ENCODE peak calls at places on chromosomes 4 and X, in six cellular contexts. One of them, this sample, is unnamed.
A peak's percentile ranks its signal among the peaks of the same experiment; 100 is the strongest.

GRCh38 chr4:18404642-18405041 is 383.1 kb upstream of the LCORL start:
- DNase-seq in thoracic aorta: no peak
- DNase-seq in uterus: no peak
- DNase-seq in ovary: no peak
- DNase-seq in foreskin fibroblast: no peak
- DNase-seq in AG10803: no peak
- DNase-seq in this sample: no peak

GRCh38 chr4:167842487-167842886 is 249.8 kb upstream of the ANXA10 start:
- DNase-seq in thoracic aorta: no peak
- DNase-seq in uterus: no peak
- DNase-seq in ovary: no peak
- DNase-seq in foreskin fibroblast: no peak
- DNase-seq in AG10803: no peak
- DNase-seq in this sample: no peak

GRCh38 chr4:184653650-184654049 is 4.1 kb downstream of the PRIMPOL start:
- DNase-seq in thoracic aorta: no peak
- DNase-seq in uterus: no peak
- DNase-seq in ovary: no peak
- DNase-seq in foreskin fibroblast: peak; percentile 59
- DNase-seq in AG10803: peak; percentile 82
- DNase-seq in this sample: no peak

GRCh38 chr4:57190651-57191481 is 80.7 kb upstream of the IGFBP7 start:
- DNase-seq in thoracic aorta: no peak
- DNase-seq in uterus: no peak
- DNase-seq in ovary: no peak
- DNase-seq in foreskin fibroblast: no peak
- DNase-seq in AG10803: peak; percentile 8
- DNase-seq in this sample: no peak

GRCh38 chrX:41198410-41198809 is 113.2 kb downstream of the USP9X start:
- DNase-seq in thoracic aorta: no peak
- DNase-seq in uterus: no peak
- DNase-seq in ovary: no peak
- DNase-seq in foreskin fibroblast: no peak
- DNase-seq in AG10803: no peak
- DNase-seq in this sample: no peak

GRCh38 chrX:115966920-115967319 is 203.6 kb upstream of the AGTR2 start:
- DNase-seq in thoracic aorta: no peak
- DNase-seq in uterus: no peak
- DNase-seq in ovary: no peak
- DNase-seq in foreskin fibroblast: no peak
- DNase-seq in AG10803: no peak
- DNase-seq in this sample: no peak

GRCh38 chrX:47483310-47484268 is 567 bp upstream of the ZNF41 start:
- DNase-seq in thoracic aorta: no peak
- DNase-seq in uterus: peak; percentile 22
- DNase-seq in ovary: peak; percentile 43
- DNase-seq in foreskin fibroblast: no peak
- DNase-seq in AG10803: peak; percentile 31
- DNase-seq in this sample: peak; percentile 39

GRCh38 chr4:23818097-23818648 is 71.7 kb downstream of the PPARGC1A start:
- DNase-seq in thoracic aorta: no peak
- DNase-seq in uterus: no peak
- DNase-seq in ovary: no peak
- DNase-seq in foreskin fibroblast: no peak
- DNase-seq in AG10803: no peak
- DNase-seq in this sample: no peak

GRCh38 chrX:74534569-74535038 is 79.8 kb downstream of the RLIM start:
- DNase-seq in thoracic aorta: no peak
- DNase-seq in uterus: no peak
- DNase-seq in ovary: no peak
- DNase-seq in foreskin fibroblast: no peak
- DNase-seq in AG10803: peak; percentile 56
- DNase-seq in this sample: no peak

GRCh38 chrX:47093248-47093647 is 15.0 kb downstream of the RGN start:
- DNase-seq in thoracic aorta: no peak
- DNase-seq in uterus: no peak
- DNase-seq in ovary: no peak
- DNase-seq in foreskin fibroblast: no peak
- DNase-seq in AG10803: peak; percentile 31
- DNase-seq in this sample: no peak

GRCh38 chrX:123277821-123278220 is 93.7 kb downstream of the GRIA3 start:
- DNase-seq in thoracic aorta: no peak
- DNase-seq in uterus: no peak
- DNase-seq in ovary: no peak
- DNase-seq in foreskin fibroblast: no peak
- DNase-seq in AG10803: no peak
- DNase-seq in this sample: no peak

GRCh38 chr4:163344147-163345050 is 707 bp downstream of the NPY5R start:
- DNase-seq in thoracic aorta: no peak
- DNase-seq in uterus: peak; percentile 14
- DNase-seq in ovary: no peak
- DNase-seq in foreskin fibroblast: no peak
- DNase-seq in AG10803: no peak
- DNase-seq in this sample: no peak

GRCh38 chrX:112643721-112644120 is 36.0 kb downstream of the LHFPL1 start:
- DNase-seq in thoracic aorta: no peak
- DNase-seq in uterus: no peak
- DNase-seq in ovary: no peak
- DNase-seq in foreskin fibroblast: no peak
- DNase-seq in AG10803: no peak
- DNase-seq in this sample: no peak

GRCh38 chrX:40154853-40155616 is 57.3 kb upstream of the BCOR start:
- DNase-seq in thoracic aorta: no peak
- DNase-seq in uterus: peak; percentile 76
- DNase-seq in ovary: peak; percentile 83
- DNase-seq in foreskin fibroblast: no peak
- DNase-seq in AG10803: no peak
- DNase-seq in this sample: peak; percentile 76

GRCh38 chrX:71622347-71623104 is 4.2 kb upstream of the CXCR3 start:
- DNase-seq in thoracic aorta: no peak
- DNase-seq in uterus: peak; percentile 80
- DNase-seq in ovary: peak; percentile 82
- DNase-seq in foreskin fibroblast: peak; percentile 54
- DNase-seq in AG10803: peak; percentile 81
- DNase-seq in this sample: peak; percentile 80

GRCh38 chr4:151665022-151665421 is 95.8 kb downstream of the GATB start:
- DNase-seq in thoracic aorta: no peak
- DNase-seq in uterus: no peak
- DNase-seq in ovary: no peak
- DNase-seq in foreskin fibroblast: no peak
- DNase-seq in AG10803: no peak
- DNase-seq in this sample: no peak

GRCh38 chr4:134567461-134567860 is 365.9 kb upstream of the PABPC4L start:
- DNase-seq in thoracic aorta: no peak
- DNase-seq in uterus: no peak
- DNase-seq in ovary: no peak
- DNase-seq in foreskin fibroblast: no peak
- DNase-seq in AG10803: peak; percentile 2
- DNase-seq in this sample: no peak

GRCh38 chrX:43882294-43882681 is at the start of gene MAOB:
- DNase-seq in thoracic aorta: no peak
- DNase-seq in uterus: peak; percentile 54
- DNase-seq in ovary: peak; percentile 63
- DNase-seq in foreskin fibroblast: no peak
- DNase-seq in AG10803: no peak
- DNase-seq in this sample: peak; percentile 67

GRCh38 chrX:113512700-113513395 is 672.2 kb upstream of the AMOT start:
- DNase-seq in thoracic aorta: no peak
- DNase-seq in uterus: no peak
- DNase-seq in ovary: no peak
- DNase-seq in foreskin fibroblast: peak; percentile 68
- DNase-seq in AG10803: peak; percentile 81
- DNase-seq in this sample: no peak

GRCh38 chr4:6302869-6303268 is 33.2 kb downstream of the WFS1 start:
- DNase-seq in thoracic aorta: no peak
- DNase-seq in uterus: no peak
- DNase-seq in ovary: no peak
- DNase-seq in foreskin fibroblast: no peak
- DNase-seq in AG10803: no peak
- DNase-seq in this sample: peak; percentile 55

GRCh38 chr4:140330311-140330900 is 43.0 kb upstream of the SCOC start:
- DNase-seq in thoracic aorta: no peak
- DNase-seq in uterus: no peak
- DNase-seq in ovary: no peak
- DNase-seq in foreskin fibroblast: peak; percentile 23
- DNase-seq in AG10803: peak; percentile 49
- DNase-seq in this sample: no peak

GRCh38 chrX:130028196-130028595 is 45.8 kb downstream of the BCORL1 start:
- DNase-seq in thoracic aorta: no peak
- DNase-seq in uterus: no peak
- DNase-seq in ovary: no peak
- DNase-seq in foreskin fibroblast: peak; percentile 16
- DNase-seq in AG10803: peak; percentile 51
- DNase-seq in this sample: peak; percentile 87

GRCh38 chr4:48269861-48270515 is 350 bp upstream of the TEC start:
- DNase-seq in thoracic aorta: peak; percentile 84
- DNase-seq in uterus: peak; percentile 88
- DNase-seq in ovary: peak; percentile 84
- DNase-seq in foreskin fibroblast: peak; percentile 85
- DNase-seq in AG10803: peak; percentile 53
- DNase-seq in this sample: peak; percentile 97

GRCh38 chr4:41645716-41646115 is 102.8 kb downstream of the PHOX2B start:
- DNase-seq in thoracic aorta: no peak
- DNase-seq in uterus: no peak
- DNase-seq in ovary: no peak
- DNase-seq in foreskin fibroblast: no peak
- DNase-seq in AG10803: no peak
- DNase-seq in this sample: no peak

GRCh38 chr4:81814909-81815539 is 343.3 kb upstream of the RASGEF1B start:
- DNase-seq in thoracic aorta: no peak
- DNase-seq in uterus: no peak
- DNase-seq in ovary: no peak
- DNase-seq in foreskin fibroblast: no peak
- DNase-seq in AG10803: no peak
- DNase-seq in this sample: no peak

DNA sequence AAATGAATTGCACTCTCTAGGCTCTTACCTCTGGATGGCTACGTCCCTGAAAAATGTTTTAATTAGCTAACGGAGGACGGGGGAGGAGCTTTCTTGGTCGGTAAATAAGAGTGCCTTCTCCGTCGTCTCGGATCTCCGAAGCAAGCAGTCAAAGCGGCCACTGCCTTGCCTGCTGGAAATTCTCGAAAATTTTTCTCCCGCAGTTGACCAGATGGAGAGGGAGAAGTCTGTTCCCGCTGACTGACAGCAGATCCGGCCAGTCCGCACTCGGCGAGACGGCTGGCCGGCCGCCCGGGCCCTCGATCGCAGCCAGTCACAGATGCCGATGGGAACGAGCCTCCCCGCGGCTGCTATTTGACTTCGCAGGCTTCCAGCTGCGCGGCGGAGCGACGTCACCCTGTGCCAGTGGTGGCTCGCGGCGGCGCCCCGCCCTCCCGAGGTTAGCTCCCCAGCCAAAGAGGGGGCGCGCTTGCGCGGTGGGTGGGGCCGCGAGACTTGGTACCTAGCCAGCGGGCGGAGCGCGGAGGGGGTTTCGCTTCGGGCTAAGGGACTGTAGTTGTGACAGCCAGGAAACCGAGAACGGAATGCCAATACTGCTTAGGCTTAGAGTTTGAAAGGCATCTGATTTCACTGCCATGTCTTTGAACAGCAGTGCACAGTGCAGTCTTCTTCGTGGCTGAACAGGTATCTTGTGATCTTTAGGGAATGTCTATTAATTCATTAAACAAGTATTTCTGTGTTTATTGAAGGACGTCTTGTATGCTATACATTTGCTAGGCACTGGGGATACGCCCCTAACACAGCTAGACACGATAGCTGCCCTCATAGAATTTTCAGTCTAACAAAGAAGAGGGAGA is at the start of gene PPM1K:
- DNase-seq in thoracic aorta: peak; percentile 97
- DNase-seq in uterus: peak; percentile 100
- DNase-seq in ovary: peak; percentile 100
- DNase-seq in foreskin fibroblast: peak; percentile 100
- DNase-seq in AG10803: peak; percentile 99
- DNase-seq in this sample: peak; percentile 100
- H3K4me3 ChIP-seq in thoracic aorta: peak within 1 kb of the TSS; percentile 89
- H3K4me3 ChIP-seq in uterus: peak within 1 kb of the TSS; percentile 66
- H3K4me3 ChIP-seq in ovary: peak within 1 kb of the TSS; percentile 91
- H3K4me3 ChIP-seq in foreskin fibroblast: peak within 1 kb of the TSS; percentile 96
- H3K4me3 ChIP-seq in AG10803: peak within 1 kb of the TSS; percentile 86
- H3K4me3 ChIP-seq in this sample: peak within 1 kb of the TSS; percentile 79

DNA sequence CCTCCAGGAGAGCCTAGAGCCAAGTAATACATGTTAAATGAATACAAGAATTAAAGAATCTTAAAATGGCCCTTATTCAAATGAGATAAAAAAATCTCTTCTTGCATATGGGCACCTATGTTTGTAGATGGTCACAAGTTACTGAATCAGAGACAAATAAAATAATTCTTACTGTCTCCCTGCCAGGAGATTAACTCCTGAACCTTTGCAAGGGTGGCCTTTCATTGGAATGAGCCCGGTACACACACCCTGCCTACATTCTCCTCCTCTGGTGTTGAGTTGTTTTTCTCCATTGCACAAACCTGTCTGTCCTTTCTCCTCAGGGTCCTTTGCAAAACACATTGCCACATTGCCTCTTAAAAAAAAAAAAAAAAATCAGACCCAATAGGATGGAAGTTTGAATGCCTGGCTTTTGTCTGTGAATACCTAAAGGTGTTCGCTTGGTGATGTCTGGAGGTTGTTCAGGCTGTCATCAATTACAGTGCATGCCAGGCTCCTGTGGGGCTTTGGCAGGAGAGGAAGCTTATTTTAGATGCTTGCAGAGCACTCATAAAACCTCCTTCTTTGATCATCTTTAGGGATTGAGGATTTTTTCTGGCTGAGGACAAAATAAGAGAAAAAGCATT is 8.3 kb upstream of the TMEM154 start:
- DNase-seq in thoracic aorta: no peak
- DNase-seq in uterus: no peak
- DNase-seq in ovary: no peak
- DNase-seq in foreskin fibroblast: no peak
- DNase-seq in AG10803: no peak
- DNase-seq in this sample: no peak
- H3K4me3 ChIP-seq in thoracic aorta: no peak overlapping the region
- H3K4me3 ChIP-seq in uterus: no peak overlapping the region
- H3K4me3 ChIP-seq in ovary: no peak overlapping the region
- H3K4me3 ChIP-seq in foreskin fibroblast: no peak overlapping the region
- H3K4me3 ChIP-seq in AG10803: no peak overlapping the region
- H3K4me3 ChIP-seq in this sample: no peak overlapping the region

GRCh38 chr4:40130401-40131036 is 66.3 kb upstream of the RHOH start:
- DNase-seq in thoracic aorta: no peak
- DNase-seq in uterus: no peak
- DNase-seq in ovary: no peak
- DNase-seq in foreskin fibroblast: no peak
- DNase-seq in AG10803: no peak
- DNase-seq in this sample: no peak
- H3K4me3 ChIP-seq in thoracic aorta: no peak overlapping the region
- H3K4me3 ChIP-seq in uterus: no peak overlapping the region
- H3K4me3 ChIP-seq in ovary: no peak overlapping the region
- H3K4me3 ChIP-seq in foreskin fibroblast: no peak overlapping the region
- H3K4me3 ChIP-seq in AG10803: no peak overlapping the region
- H3K4me3 ChIP-seq in this sample: no peak overlapping the region

GRCh38 chrX:137945470-137945869 is 379.5 kb downstream of the ZIC3 start:
- DNase-seq in thoracic aorta: no peak
- DNase-seq in uterus: no peak
- DNase-seq in ovary: no peak
- DNase-seq in foreskin fibroblast: no peak
- DNase-seq in AG10803: no peak
- DNase-seq in this sample: no peak
- H3K4me3 ChIP-seq in thoracic aorta: no peak overlapping the region
- H3K4me3 ChIP-seq in uterus: no peak overlapping the region
- H3K4me3 ChIP-seq in ovary: no peak overlapping the region
- H3K4me3 ChIP-seq in foreskin fibroblast: no peak overlapping the region
- H3K4me3 ChIP-seq in AG10803: no peak overlapping the region
- H3K4me3 ChIP-seq in this sample: no peak overlapping the region

This sample was measured in left lung.